ENCODE peak calls at places on chromosomes 13 and 19, in four cellular contexts. One of them, this sample, is unnamed.
A peak's percentile ranks its signal among the peaks of the same experiment; 100 is the strongest.

GRCh38 chr13:36879218-36879938 is 40.7 kb downstream of the SMAD9 start:
- DNase-seq in fibroblast of the aortic adventitia: no peak
- DNase-seq in CD8-positive, alpha-beta T cell: no peak
- DNase-seq in AG04450: no peak
- DNase-seq in this sample: no peak

GRCh38 chr19:51572908-51573307 is 1.8 kb downstream of the ZNF175 start:
- DNase-seq in AG04450: peak; percentile 24
- DNase-seq in CD8-positive, alpha-beta T cell: no peak
- DNase-seq in fibroblast of the aortic adventitia: peak; percentile 61
- DNase-seq in this sample: no peak

GRCh38 chr13:49326222-49326917 is 78.6 kb downstream of the CDADC1 start:
- DNase-seq in fibroblast of the aortic adventitia: no peak
- DNase-seq in CD8-positive, alpha-beta T cell: no peak
- DNase-seq in AG04450: no peak
- DNase-seq in this sample: no peak

GRCh38 chr19:4831351-4832340 is at the start of gene TICAM1:
- DNase-seq in AG04450: no peak
- DNase-seq in fibroblast of the aortic adventitia: peak; percentile 68
- DNase-seq in CD8-positive, alpha-beta T cell: peak; percentile 74
- DNase-seq in this sample: no peak

GRCh38 chr19:44824758-44825157 is 15.9 kb downstream of the BCAM start:
- DNase-seq in fibroblast of the aortic adventitia: no peak
- DNase-seq in AG04450: no peak
- DNase-seq in CD8-positive, alpha-beta T cell: no peak
- DNase-seq in this sample: no peak

GRCh38 chr13:45398862-45399261 is 19.3 kb downstream of the SLC25A30 start:
- DNase-seq in CD8-positive, alpha-beta T cell: peak; percentile 49
- DNase-seq in AG04450: no peak
- DNase-seq in fibroblast of the aortic adventitia: no peak
- DNase-seq in this sample: no peak

GRCh38 chr19:8494158-8494557 is 8.3 kb downstream of the PRAM1 start:
- DNase-seq in AG04450: no peak
- DNase-seq in fibroblast of the aortic adventitia: no peak
- DNase-seq in CD8-positive, alpha-beta T cell: no peak
- DNase-seq in this sample: no peak

GRCh38 chr13:49124693-49125304 is 95.3 kb upstream of the MLNR start:
- DNase-seq in CD8-positive, alpha-beta T cell: no peak
- DNase-seq in fibroblast of the aortic adventitia: peak; percentile 19
- DNase-seq in AG04450: no peak
- DNase-seq in this sample: no peak

GRCh38 chr13:65882810-65883209 is 1347.3 kb downstream of the PCDH9 start:
- DNase-seq in AG04450: no peak
- DNase-seq in fibroblast of the aortic adventitia: no peak
- DNase-seq in CD8-positive, alpha-beta T cell: no peak
- DNase-seq in this sample: no peak

GRCh38 chr19:2631213-2631821 is 71.2 kb downstream of the GNG7 start:
- DNase-seq in fibroblast of the aortic adventitia: peak; percentile 27
- DNase-seq in CD8-positive, alpha-beta T cell: no peak
- DNase-seq in AG04450: no peak
- DNase-seq in this sample: no peak

GRCh38 chr19:2625434-2625833 is 77.1 kb downstream of the GNG7 start:
- DNase-seq in AG04450: no peak
- DNase-seq in fibroblast of the aortic adventitia: no peak
- DNase-seq in CD8-positive, alpha-beta T cell: no peak
- DNase-seq in this sample: no peak

GRCh38 chr19:21158523-21159135 is 16.8 kb downstream of the ZNF431 start:
- DNase-seq in CD8-positive, alpha-beta T cell: no peak
- DNase-seq in AG04450: peak; percentile 4
- DNase-seq in fibroblast of the aortic adventitia: peak; percentile 66
- DNase-seq in this sample: no peak

GRCh38 chr19:14116918-14117578 is 514 bp downstream of the PRKACA start:
- DNase-seq in fibroblast of the aortic adventitia: no peak
- DNase-seq in AG04450: no peak
- DNase-seq in CD8-positive, alpha-beta T cell: peak; percentile 14
- DNase-seq in this sample: no peak

GRCh38 chr19:3398114-3398899 is 31.9 kb downstream of the NFIC start:
- DNase-seq in CD8-positive, alpha-beta T cell: no peak
- DNase-seq in fibroblast of the aortic adventitia: peak; percentile 69
- DNase-seq in AG04450: no peak
- DNase-seq in this sample: no peak

GRCh38 chr13:52713894-52714293 is 25.7 kb downstream of the CNMD start:
- DNase-seq in CD8-positive, alpha-beta T cell: no peak
- DNase-seq in AG04450: no peak
- DNase-seq in fibroblast of the aortic adventitia: no peak
- DNase-seq in this sample: no peak

GRCh38 chr19:17076539-17076919 is 952 bp downstream of the MYO9B start:
- DNase-seq in fibroblast of the aortic adventitia: no peak
- DNase-seq in AG04450: no peak
- DNase-seq in CD8-positive, alpha-beta T cell: peak; percentile 28
- DNase-seq in this sample: no peak

GRCh38 chr13:32205426-32206096 is 109.6 kb downstream of the ZAR1L start:
- DNase-seq in CD8-positive, alpha-beta T cell: no peak
- DNase-seq in AG04450: peak; percentile 42
- DNase-seq in fibroblast of the aortic adventitia: peak; percentile 53
- DNase-seq in this sample: no peak

GRCh38 chr13:85698236-85698635 is 101.0 kb downstream of the SLITRK6 start:
- DNase-seq in AG04450: no peak
- DNase-seq in CD8-positive, alpha-beta T cell: no peak
- DNase-seq in fibroblast of the aortic adventitia: no peak
- DNase-seq in this sample: no peak

GRCh38 chr19:11949201-11949600 is 15.6 kb upstream of the ZNF763 start:
- DNase-seq in fibroblast of the aortic adventitia: no peak
- DNase-seq in CD8-positive, alpha-beta T cell: no peak
- DNase-seq in AG04450: no peak
- DNase-seq in this sample: no peak

GRCh38 chr19:17209126-17210036 is 5.8 kb upstream of the USE1 start:
- DNase-seq in fibroblast of the aortic adventitia: no peak
- DNase-seq in AG04450: no peak
- DNase-seq in CD8-positive, alpha-beta T cell: peak; percentile 38
- DNase-seq in this sample: no peak

GRCh38 chr19:37989855-37990254 is 82.8 kb downstream of the SIPA1L3 start:
- DNase-seq in CD8-positive, alpha-beta T cell: no peak
- DNase-seq in AG04450: no peak
- DNase-seq in fibroblast of the aortic adventitia: no peak
- DNase-seq in this sample: no peak

GRCh38 chr19:13557756-13558398 is 51.6 kb upstream of the CACNA1A start:
- DNase-seq in AG04450: no peak
- DNase-seq in CD8-positive, alpha-beta T cell: no peak
- DNase-seq in fibroblast of the aortic adventitia: no peak
- DNase-seq in this sample: no peak

GRCh38 chr13:107753286-107753685 is 462.1 kb downstream of the LIG4 start:
- DNase-seq in fibroblast of the aortic adventitia: no peak
- DNase-seq in CD8-positive, alpha-beta T cell: no peak
- DNase-seq in AG04450: no peak
- DNase-seq in this sample: no peak

GRCh38 chr13:61110804-61111203 is 304.8 kb downstream of the PCDH20 start:
- DNase-seq in CD8-positive, alpha-beta T cell: no peak
- DNase-seq in AG04450: no peak
- DNase-seq in fibroblast of the aortic adventitia: no peak
- DNase-seq in this sample: no peak

GRCh38 chr19:45115809-45116615 is 23.0 kb downstream of the PPP1R37 start:
- DNase-seq in fibroblast of the aortic adventitia: no peak
- DNase-seq in AG04450: no peak
- DNase-seq in CD8-positive, alpha-beta T cell: no peak
- DNase-seq in this sample: no peak

GRCh38 chr13:66693656-66694055 is 536.5 kb downstream of the PCDH9 start:
- DNase-seq in CD8-positive, alpha-beta T cell: no peak
- DNase-seq in AG04450: no peak
- DNase-seq in fibroblast of the aortic adventitia: no peak
- DNase-seq in this sample: no peak

GRCh38 chr13:105940882-105941281 is 594.6 kb downstream of the EFNB2 start:
- DNase-seq in CD8-positive, alpha-beta T cell: no peak
- DNase-seq in fibroblast of the aortic adventitia: no peak
- DNase-seq in AG04450: no peak
- DNase-seq in this sample: no peak

GRCh38 chr19:2476451-2477140 is 669 bp downstream of the GADD45B start:
- DNase-seq in CD8-positive, alpha-beta T cell: peak; percentile 64
- DNase-seq in fibroblast of the aortic adventitia: peak; percentile 64
- DNase-seq in AG04450: no peak
- DNase-seq in this sample: no peak

GRCh38 chr19:46890423-46891170 is 29.8 kb downstream of the ARHGAP35 start:
- DNase-seq in fibroblast of the aortic adventitia: peak; percentile 93
- DNase-seq in AG04450: peak; percentile 72
- DNase-seq in CD8-positive, alpha-beta T cell: no peak
- DNase-seq in this sample: peak; percentile 92

GRCh38 chr13:114146629-114147028 is 14.2 kb upstream of the RASA3 start:
- DNase-seq in AG04450: no peak
- DNase-seq in fibroblast of the aortic adventitia: no peak
- DNase-seq in CD8-positive, alpha-beta T cell: no peak
- DNase-seq in this sample: no peak
- TF ChIP-seq CTCF in AG04450: peak; percentile 51
- TF ChIP-seq CTCF in fibroblast of the aortic adventitia: peak; percentile 37
- TF ChIP-seq CTCF in CD8-positive, alpha-beta T cell: no peak
- TF ChIP-seq CTCF in this sample: no peak

DNA sequence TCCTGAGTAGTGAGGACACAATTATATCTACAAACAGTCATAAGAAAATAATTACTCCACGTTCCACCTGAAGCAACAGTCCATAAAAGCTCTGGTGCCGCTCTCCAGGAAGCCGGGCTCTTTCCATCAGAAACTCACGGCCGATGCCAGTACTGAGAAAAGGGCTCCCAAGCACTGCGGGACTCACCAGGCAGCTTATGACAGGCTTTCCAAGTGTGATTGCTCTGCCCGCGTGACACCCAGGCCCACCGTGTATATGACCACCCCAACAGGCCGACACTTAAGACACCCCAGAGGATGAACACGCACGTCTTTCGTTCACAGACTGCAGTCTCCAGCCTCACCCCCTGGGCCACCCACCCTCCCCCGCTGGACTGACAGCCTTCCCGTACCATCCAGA is 199.0 kb downstream of the UQCRFS1 start:
- DNase-seq in CD8-positive, alpha-beta T cell: no peak
- DNase-seq in AG04450: no peak
- DNase-seq in fibroblast of the aortic adventitia: no peak
- DNase-seq in this sample: no peak
- TF ChIP-seq CTCF in CD8-positive, alpha-beta T cell: no peak
- TF ChIP-seq CTCF in AG04450: no peak
- TF ChIP-seq CTCF in fibroblast of the aortic adventitia: no peak
- TF ChIP-seq CTCF in this sample: no peak

DNA sequence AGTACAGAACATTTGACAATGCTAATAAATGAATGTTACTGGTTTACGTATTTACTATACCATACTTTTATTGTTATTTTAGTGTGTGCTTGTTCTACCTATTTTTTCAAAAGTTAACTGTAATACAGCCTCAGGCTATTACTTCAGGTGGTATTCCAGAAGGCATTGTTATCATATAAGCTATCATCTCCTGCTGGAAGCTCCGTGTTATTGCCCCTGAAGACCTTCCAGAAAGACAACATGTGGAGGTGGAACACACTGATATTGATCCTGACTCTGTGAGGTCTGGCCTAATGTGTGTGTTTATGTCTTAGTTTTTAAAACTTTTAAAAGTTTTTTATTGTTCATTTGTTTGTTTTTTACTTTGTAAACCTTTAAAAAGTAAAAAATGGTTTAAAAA is 509.8 kb upstream of the SPRY2 start:
- DNase-seq in CD8-positive, alpha-beta T cell: no peak
- DNase-seq in fibroblast of the aortic adventitia: no peak
- DNase-seq in AG04450: no peak
- DNase-seq in this sample: no peak
- TF ChIP-seq CTCF in CD8-positive, alpha-beta T cell: no peak
- TF ChIP-seq CTCF in fibroblast of the aortic adventitia: no peak
- TF ChIP-seq CTCF in AG04450: no peak
- TF ChIP-seq CTCF in this sample: no peak

GRCh38 chr13:64718116-64718515 is 2512.0 kb downstream of the PCDH9 start:
- DNase-seq in fibroblast of the aortic adventitia: no peak
- DNase-seq in CD8-positive, alpha-beta T cell: no peak
- DNase-seq in AG04450: no peak
- DNase-seq in this sample: no peak
- TF ChIP-seq CTCF in fibroblast of the aortic adventitia: no peak
- TF ChIP-seq CTCF in CD8-positive, alpha-beta T cell: no peak
- TF ChIP-seq CTCF in AG04450: no peak
- TF ChIP-seq CTCF in this sample: no peak

GRCh38 chr13:111248822-111249221 is 71.6 kb upstream of the TEX29 start:
- DNase-seq in fibroblast of the aortic adventitia: no peak
- DNase-seq in CD8-positive, alpha-beta T cell: no peak
- DNase-seq in AG04450: no peak
- DNase-seq in this sample: no peak
- TF ChIP-seq CTCF in fibroblast of the aortic adventitia: no peak
- TF ChIP-seq CTCF in CD8-positive, alpha-beta T cell: no peak
- TF ChIP-seq CTCF in AG04450: no peak
- TF ChIP-seq CTCF in this sample: no peak

GRCh38 chr13:111666377-111666776 is 345.9 kb downstream of the TEX29 start:
- DNase-seq in fibroblast of the aortic adventitia: no peak
- DNase-seq in CD8-positive, alpha-beta T cell: no peak
- DNase-seq in AG04450: no peak
- DNase-seq in this sample: no peak

GRCh38 chr13:111665691-111666095 is 345.3 kb downstream of the TEX29 start:
- DNase-seq in CD8-positive, alpha-beta T cell: no peak
- DNase-seq in fibroblast of the aortic adventitia: no peak
- DNase-seq in AG04450: no peak
- DNase-seq in this sample: no peak

GRCh38 chr13:111663505-111663904 is 343.1 kb downstream of the TEX29 start:
- DNase-seq in fibroblast of the aortic adventitia: no peak
- DNase-seq in CD8-positive, alpha-beta T cell: no peak
- DNase-seq in AG04450: no peak
- DNase-seq in this sample: no peak

GRCh38 chr13:111664060-111664459 is 343.6 kb downstream of the TEX29 start:
- DNase-seq in CD8-positive, alpha-beta T cell: no peak
- DNase-seq in fibroblast of the aortic adventitia: no peak
- DNase-seq in AG04450: no peak
- DNase-seq in this sample: no peak

GRCh38 chr13:111664696-111665095 is 344.3 kb downstream of the TEX29 start:
- DNase-seq in fibroblast of the aortic adventitia: no peak
- DNase-seq in CD8-positive, alpha-beta T cell: no peak
- DNase-seq in AG04450: no peak
- DNase-seq in this sample: no peak
- TF ChIP-seq CTCF in fibroblast of the aortic adventitia: no peak
- TF ChIP-seq CTCF in CD8-positive, alpha-beta T cell: no peak
- TF ChIP-seq CTCF in AG04450: no peak
- TF ChIP-seq CTCF in this sample: no peak

DNA sequence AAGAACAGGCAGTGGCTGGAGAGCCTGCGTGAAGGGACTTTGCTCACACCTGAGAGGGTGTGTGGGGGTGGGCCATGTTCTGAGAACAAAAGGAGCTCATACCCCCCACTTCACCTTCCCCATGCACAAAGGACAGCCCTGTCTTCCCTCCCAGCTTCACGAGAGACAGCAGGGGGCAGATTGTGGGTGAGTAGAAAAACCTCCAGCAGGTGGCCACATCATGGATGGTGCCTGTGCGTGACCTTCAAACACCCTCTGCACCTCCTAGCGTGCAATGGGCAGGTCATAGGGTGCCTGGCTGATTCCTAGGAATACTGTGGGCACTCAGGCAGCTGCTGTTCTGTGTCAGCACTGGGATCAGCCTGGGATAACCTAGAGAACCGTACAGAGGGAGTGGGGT is 36.3 kb upstream of the PSG9 start:
- DNase-seq in fibroblast of the aortic adventitia: no peak
- DNase-seq in AG04450: no peak
- DNase-seq in CD8-positive, alpha-beta T cell: no peak
- DNase-seq in this sample: no peak
- TF ChIP-seq CTCF in fibroblast of the aortic adventitia: peak; percentile 3
- TF ChIP-seq CTCF in AG04450: peak; percentile 4
- TF ChIP-seq CTCF in CD8-positive, alpha-beta T cell: no peak
- TF ChIP-seq CTCF in this sample: no peak

GRCh38 chr19:56622374-56622773 is 20.6 kb upstream of the SMIM17 start:
- DNase-seq in CD8-positive, alpha-beta T cell: no peak
- DNase-seq in AG04450: no peak
- DNase-seq in fibroblast of the aortic adventitia: no peak
- DNase-seq in this sample: no peak

GRCh38 chr19:56623006-56623405 is 20.0 kb upstream of the SMIM17 start:
- DNase-seq in fibroblast of the aortic adventitia: no peak
- DNase-seq in CD8-positive, alpha-beta T cell: no peak
- DNase-seq in AG04450: no peak
- DNase-seq in this sample: no peak

GRCh38 chr19:56625708-56626107 is 17.3 kb upstream of the SMIM17 start:
- DNase-seq in CD8-positive, alpha-beta T cell: no peak
- DNase-seq in AG04450: no peak
- DNase-seq in fibroblast of the aortic adventitia: no peak
- DNase-seq in this sample: no peak
- TF ChIP-seq CTCF in CD8-positive, alpha-beta T cell: no peak
- TF ChIP-seq CTCF in AG04450: no peak
- TF ChIP-seq CTCF in fibroblast of the aortic adventitia: no peak
- TF ChIP-seq CTCF in this sample: no peak

This sample was measured in AG09319.